ENCODE peak calls at places on chromosomes 5 and 9, in eight cellular contexts. J is spleen, H is sigmoid colon, B is kidney epithelial cell, K is IMR-90, A is breast epithelium, U is ascending aorta, I is tibial nerve. C is an unnamed sample.

GRCh38 chr5:173243215-173243614 is 8.2 kb upstream of the NKX2-5 start:
- DNase-seq in K (no peak), A (no peak), H (no peak), B (no peak), I (no peak), J (no peak), U (no peak), C (no peak)

GRCh38 chr5:140966293-140967225 is at the start of gene PCDHAC2:
- DNase-seq in K (no peak), J (peak; percentile 65), I (no peak), B (no peak), H (peak; percentile 71), A (peak; percentile 18), U (no peak), C (peak; percentile 76)

GRCh38 chr5:141672856-141673813 is 8.9 kb downstream of the ARAP3 start:
- DNase-seq in A (no peak), J (no peak), B (no peak), H (no peak), U (no peak), K (no peak), I (no peak), C (no peak)

GRCh38 chr5:171137768-171138540 is 171.1 kb upstream of the TLX3 start:
- DNase-seq in K (peak; percentile 89), J (no peak), I (no peak), U (no peak), A (no peak), H (no peak), B (peak; percentile 50), C (no peak)

GRCh38 chr5:179549973-179550510 is 312 bp upstream of the RUFY1 start:
- DNase-seq in U (peak; percentile 88), I (no peak), B (no peak), J (peak; percentile 93), K (no peak), A (peak; percentile 54), H (no peak), C (no peak)

GRCh38 chr5:107598958-107599357 is 71.8 kb downstream of the EFNA5 start:
- DNase-seq in I (no peak), B (no peak), H (no peak), U (no peak), J (no peak), K (no peak), A (no peak), C (no peak)

GRCh38 chr9:133842174-133842573 is 104.0 kb upstream of the SARDH start:
- DNase-seq in H (no peak), B (no peak), K (no peak), J (no peak), U (no peak), I (no peak), A (no peak), C (peak; percentile 51)

GRCh38 chr5:161233553-161233952 is 313.0 kb downstream of the GABRB2 start:
- DNase-seq in I (no peak), H (no peak), J (no peak), B (no peak), U (no peak), A (no peak), K (no peak), C (no peak)

GRCh38 chr5:141657937-141658545 is 6.8 kb upstream of the FCHSD1 start:
- DNase-seq in U (no peak), A (no peak), I (no peak), H (no peak), K (peak; percentile 98), B (peak; percentile 78), J (no peak), C (no peak)

GRCh38 chr9:18786936-18787658 is 245.9 kb downstream of the SAXO1 start:
- DNase-seq in A (no peak), I (no peak), H (no peak), U (no peak), J (no peak), K (peak; percentile 47), B (no peak), C (no peak)

GRCh38 chr5:31702709-31703108 is 63.8 kb downstream of the PDZD2 start:
- DNase-seq in J (no peak), K (no peak), H (no peak), I (no peak), B (no peak), A (no peak), U (no peak), C (no peak)

GRCh38 chr9:126700296-126700695 is 86.6 kb downstream of the LMX1B start:
- DNase-seq in B (no peak), A (no peak), U (peak; percentile 39), K (no peak), I (no peak), J (peak; percentile 49), H (peak; percentile 49), C (no peak)

GRCh38 chr9:83056180-83056579 is 6.8 kb downstream of the RASEF start:
- DNase-seq in A (no peak), J (no peak), H (no peak), U (no peak), K (no peak), B (no peak), I (no peak), C (no peak)

GRCh38 chr5:155167736-155168135 is 154.2 kb downstream of the KIF4B start:
- DNase-seq in A (no peak), J (no peak), I (no peak), U (no peak), H (no peak), B (no peak), K (no peak), C (no peak)

GRCh38 chr9:22052376-22052945 is 43.4 kb upstream of the CDKN2B start:
- DNase-seq in H (no peak), B (peak; percentile 99), A (no peak), U (no peak), K (peak; percentile 99), I (no peak), J (no peak), C (no peak)

GRCh38 chr5:151086192-151086869 is 5.5 kb upstream of the TNIP1 start:
- DNase-seq in K (no peak), B (no peak), U (no peak), J (peak; percentile 76), H (no peak), I (no peak), A (no peak), C (no peak)
- H3K4me3 ChIP-seq in K (no peak overlapping the region), B (peak overlapping the region; percentile 27), U (no peak overlapping the region), J (peak overlapping the region; percentile 39), H (no peak overlapping the region), I (no peak overlapping the region), A (no peak overlapping the region), C (no peak overlapping the region)

DNA sequence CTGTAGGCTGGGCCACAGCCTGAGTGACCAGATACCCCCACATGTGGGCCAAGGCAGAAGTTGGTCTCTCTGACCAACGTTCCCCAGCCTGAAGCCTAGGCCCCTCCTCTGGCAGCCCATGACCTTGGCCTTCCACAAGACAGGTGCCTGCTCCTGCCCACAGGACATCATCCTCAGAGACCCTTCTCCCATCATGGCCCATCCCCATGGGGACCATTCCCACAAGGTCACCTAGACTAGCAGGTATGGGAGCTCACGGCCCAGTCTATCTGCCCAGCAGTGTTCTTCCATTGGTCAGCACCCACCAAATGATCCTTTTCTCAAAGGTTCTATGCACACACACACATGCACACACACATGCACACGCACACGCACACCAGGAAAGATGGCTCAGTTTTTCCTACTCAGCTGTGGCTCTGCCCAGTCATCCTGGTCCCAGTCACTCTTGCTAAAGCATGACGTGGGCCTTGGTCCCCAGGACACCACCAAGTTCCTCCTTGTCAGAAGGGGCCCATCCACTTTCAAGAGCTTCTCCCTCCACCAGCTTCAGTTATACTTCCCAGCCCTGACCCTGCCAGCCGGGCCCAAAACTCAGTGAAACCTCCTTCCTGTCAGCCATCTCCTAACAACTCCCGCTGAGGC is 65.4 kb downstream of the PAX5 start:
- DNase-seq in I (no peak), A (no peak), J (no peak), U (no peak), K (no peak), B (no peak), H (no peak), C (no peak)
- H3K36me3 ChIP-seq in I (no peaks in the 10 kb centered on the region), A (no peaks in the 10 kb centered on the region), J (peaks cover 31% of the 10 kb centered on the region), U (no peaks in the 10 kb centered on the region), K (no peaks in the 10 kb centered on the region), B (no peaks in the 10 kb centered on the region), H (no peaks in the 10 kb centered on the region), C (no peaks in the 10 kb centered on the region)

GRCh38 chr9:93391898-93392297 is 59.6 kb upstream of the FAM120A start:
- DNase-seq in I (no peak), K (no peak), J (no peak), H (no peak), A (no peak), U (no peak), B (no peak), C (no peak)

GRCh38 chr9:93392974-93393373 is 58.5 kb upstream of the FAM120A start:
- DNase-seq in K (no peak), B (no peak), A (no peak), H (no peak), J (no peak), U (no peak), I (no peak), C (no peak)

GRCh38 chr9:93387791-93388190 is 63.7 kb upstream of the FAM120A start:
- DNase-seq in A (no peak), J (no peak), B (no peak), U (no peak), K (no peak), H (no peak), I (no peak), C (no peak)

DNA sequence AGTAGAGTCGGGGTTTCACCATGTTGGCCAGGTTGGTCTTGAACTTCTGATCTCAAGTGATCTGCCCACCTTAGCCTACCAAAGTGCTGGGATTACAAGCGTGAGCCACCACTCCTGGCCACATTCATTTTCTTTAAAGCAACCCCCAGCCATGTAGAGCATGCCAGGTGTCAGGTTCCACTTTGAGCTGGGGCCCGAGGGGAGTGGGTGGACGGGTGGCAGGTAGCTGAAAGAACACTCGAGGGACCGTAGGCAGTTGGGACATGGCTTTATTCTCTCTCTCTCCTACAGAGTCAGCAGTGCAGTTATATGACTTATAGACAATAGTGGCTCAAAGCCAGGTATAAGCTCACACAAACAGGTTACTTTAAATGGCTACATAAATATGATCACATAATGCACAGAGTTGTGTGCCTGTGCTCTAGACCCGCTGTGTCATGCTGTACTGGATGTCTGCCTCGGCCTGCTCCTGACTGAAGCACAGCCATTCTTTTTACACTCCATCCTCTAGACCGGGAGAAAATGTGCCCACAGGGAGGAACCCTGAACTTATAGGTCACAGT is 60.5 kb upstream of the FAM120A start:
- DNase-seq in A (no peak), B (no peak), J (no peak), I (no peak), U (no peak), K (no peak), H (no peak), C (no peak)
- H3K4me3 ChIP-seq in A (no peak overlapping the region), B (no peak overlapping the region), J (no peak overlapping the region), I (no peak overlapping the region), U (no peak overlapping the region), K (no peak overlapping the region), H (no peak overlapping the region), C (no peak overlapping the region)

DNA sequence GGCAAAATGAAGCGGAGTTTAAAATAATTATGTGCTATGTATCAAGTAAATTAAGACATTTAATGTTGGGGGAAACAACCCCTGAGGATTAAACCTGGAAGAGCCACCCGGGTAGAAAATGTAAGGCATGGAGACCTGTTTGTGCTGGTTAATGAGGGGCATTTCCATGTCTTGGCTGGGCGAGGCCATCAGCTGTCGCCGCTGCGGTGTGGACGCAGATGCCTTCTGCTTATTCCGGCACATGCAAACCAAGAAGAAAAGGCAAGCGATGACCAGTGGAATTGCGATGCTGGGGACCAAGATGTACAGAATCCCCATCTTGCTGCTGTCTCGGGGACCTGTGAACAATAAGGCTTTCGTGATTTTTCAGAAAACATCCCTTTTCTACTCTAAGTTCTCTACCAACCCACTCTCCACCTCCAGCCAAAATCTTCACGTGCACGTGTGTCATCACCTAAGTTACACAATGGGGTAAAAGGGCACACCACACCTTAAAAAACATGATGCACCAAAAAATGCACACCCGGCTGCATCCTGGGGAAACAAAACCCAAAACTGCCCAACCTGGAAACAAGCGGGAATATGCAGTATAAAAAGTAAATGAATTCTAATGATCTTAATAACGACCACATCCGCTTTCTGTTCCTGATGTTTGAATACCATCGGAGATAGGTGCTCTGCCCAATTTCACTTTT is 223.5 kb downstream of the ROR2 start:
- DNase-seq in B (no peak), U (no peak), I (no peak), J (no peak), A (no peak), K (no peak), H (no peak), C (no peak)
- H3K36me3 ChIP-seq in B (no peaks in the 10 kb centered on the region), U (no peaks in the 10 kb centered on the region), I (no peaks in the 10 kb centered on the region), J (peaks cover 13% of the 10 kb centered on the region), A (no peaks in the 10 kb centered on the region), K (peaks cover 58% of the 10 kb centered on the region), H (peaks cover 67% of the 10 kb centered on the region), C (no peaks in the 10 kb centered on the region)